ENCODE peak calls at places on chromosomes 4 and X, in eight cellular contexts. A is choroid plexus epithelial cell, Y is H1, L is kidney, H is mammary epithelial cell, J is SK-N-SH, Z is Panc1, U is BJ. C is an unnamed sample.
A peak's percentile ranks its signal among the peaks of the same experiment; 100 is the strongest.

GRCh38 chr4:55609393-55609821 is 17.4 kb upstream of the PDCL2 start:
- DNase-seq in A (peak; percentile 3), Y (no peak), L (no peak), H (peak; percentile 97), J (no peak), Z (no peak), U (no peak), C (no peak)

GRCh38 chr4:128654465-128654864 is 155.0 kb upstream of the JADE1 start:
- DNase-seq in A (no peak), Y (no peak), L (no peak), H (no peak), J (no peak), Z (no peak), U (no peak), C (no peak)

GRCh38 chrX:138946941-138947340 is 235.4 kb upstream of the FGF13 start:
- DNase-seq in A (no peak), Y (no peak), L (no peak), H (no peak), J (no peak), Z (no peak), U (no peak), C (no peak)

GRCh38 chr4:89586864-89587263 is 250.1 kb downstream of the SNCA start:
- DNase-seq in A (peak; percentile 49), Y (no peak), L (no peak), H (no peak), J (no peak), Z (no peak), U (no peak), C (no peak)

GRCh38 chr4:151013944-151014343 is 1.1 kb downstream of the LRBA start:
- DNase-seq in A (no peak), Y (no peak), L (no peak), H (no peak), J (no peak), Z (no peak), U (no peak), C (no peak)

GRCh38 chr4:145870155-145871020 is 68.2 kb downstream of the ZNF827 start:
- DNase-seq in A (no peak), Y (no peak), L (no peak), H (peak; percentile 18), J (no peak), Z (no peak), U (no peak), C (no peak)

GRCh38 chrX:11757397-11757728 is 674 bp upstream of the MSL3 start:
- DNase-seq in A (no peak), Y (no peak), L (no peak), H (no peak), J (no peak), Z (no peak), U (no peak), C (no peak)

GRCh38 chr4:102022343-102022742 is 231.8 kb downstream of the BANK1 start:
- DNase-seq in A (no peak), Y (no peak), L (no peak), H (no peak), J (no peak), Z (no peak), U (no peak), C (no peak)

GRCh38 chr4:1309261-1310010 is 19.7 kb downstream of the MAEA start:
- DNase-seq in A (peak; percentile 98), Y (peak; percentile 88), L (peak; percentile 98), H (peak; percentile 88), J (peak; percentile 99), Z (no peak), U (peak; percentile 85), C (no peak)

GRCh38 chr4:46886711-46887110 is 22.3 kb downstream of the COX7B2 start:
- DNase-seq in A (peak; percentile 70), Y (no peak), L (no peak), H (no peak), J (no peak), Z (no peak), U (no peak), C (no peak)

GRCh38 chr4:138845051-138845450 is 170.5 kb upstream of the NOCT start:
- DNase-seq in A (no peak), Y (no peak), L (no peak), H (no peak), J (no peak), Z (no peak), U (no peak), C (no peak)

GRCh38 chr4:80196259-80197131 is 808 bp upstream of the PRDM8 start:
- DNase-seq in A (no peak), Y (no peak), L (no peak), H (no peak), J (no peak), Z (no peak), U (no peak), C (no peak)

GRCh38 chr4:176565044-176565443 is 227.7 kb downstream of the VEGFC start:
- DNase-seq in A (no peak), Y (no peak), L (no peak), H (no peak), J (no peak), Z (no peak), U (no peak), C (no peak)

GRCh38 chr4:176575141-176575731 is 217.5 kb downstream of the VEGFC start:
- DNase-seq in A (peak; percentile 45), Y (no peak), L (no peak), H (no peak), J (no peak), Z (no peak), U (no peak), C (no peak)

GRCh38 chr4:176563591-176563990 is 229.1 kb downstream of the VEGFC start:
- DNase-seq in A (peak; percentile 81), Y (no peak), L (no peak), H (no peak), J (no peak), Z (no peak), U (no peak), C (no peak)

GRCh38 chr4:176566769-176567168 is 226.0 kb downstream of the VEGFC start:
- DNase-seq in A (no peak), Y (no peak), L (no peak), H (no peak), J (no peak), Z (no peak), U (no peak), C (no peak)

DNA sequence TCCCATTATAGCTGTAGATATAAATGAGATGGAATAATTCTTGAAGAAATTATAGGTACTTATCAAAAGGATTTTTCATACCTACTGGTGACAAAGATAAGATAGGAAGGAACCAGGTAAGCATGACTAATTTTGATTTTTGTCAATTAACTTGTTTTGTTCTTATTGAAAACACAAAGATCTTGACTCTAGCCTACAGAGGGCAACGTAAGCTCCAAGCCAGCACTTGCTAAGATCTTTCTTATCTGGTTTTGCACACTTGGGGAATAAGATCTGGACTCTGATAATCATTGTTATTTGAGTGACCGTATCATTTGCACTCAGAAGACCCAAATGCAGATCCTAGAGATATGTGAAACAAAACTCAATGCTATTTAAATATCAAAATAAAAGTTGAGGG is 223.4 kb downstream of the VEGFC start:
- DNase-seq in A (peak; percentile 44), Y (no peak), L (no peak), H (no peak), J (no peak), Z (no peak), U (no peak), C (no peak)
- TF ChIP-seq CTCF in A (peak; percentile 56), Y (no peak), L (no peak), H (no peak), J (peak; percentile 16), Z (peak; percentile 19), U (peak; percentile 1), C (no peak)

DNA sequence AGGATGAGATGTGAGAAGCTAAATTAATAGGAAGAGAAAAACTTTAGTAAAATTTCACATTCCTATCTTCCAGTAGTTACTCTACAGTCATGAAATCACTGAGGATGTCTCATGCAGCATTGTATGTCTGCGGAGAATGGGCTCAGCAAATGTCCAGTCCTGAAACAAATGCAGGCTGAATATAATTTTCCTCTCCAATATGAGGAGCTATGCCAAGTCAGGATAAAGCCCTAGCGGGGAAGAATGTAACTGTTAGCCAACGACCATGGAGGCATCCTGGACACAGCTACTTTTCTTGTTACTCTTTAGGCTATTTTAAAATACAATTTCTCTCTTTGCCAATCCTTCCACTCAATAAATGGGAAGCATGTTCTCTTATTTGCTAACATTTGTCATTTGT is 127.7 kb downstream of the PRKX start:
- DNase-seq in A (peak; percentile 14), Y (no peak), L (no peak), H (no peak), J (no peak), Z (no peak), U (no peak), C (no peak)
- H3K4me3 ChIP-seq in A (no peak overlapping the region), Y (no peak overlapping the region), L (no peak overlapping the region), H (no peak overlapping the region), J (no peak overlapping the region), Z (no peak overlapping the region), U (no peak overlapping the region), C (no peak overlapping the region)

GRCh38 chrX:124226129-124226528 is 106.3 kb upstream of the TEX13D start:
- DNase-seq in A (no peak), Y (no peak), L (no peak), H (peak; percentile 63), J (no peak), Z (no peak), U (no peak), C (no peak)

GRCh38 chrX:124229374-124229773 is 103.1 kb upstream of the TEX13D start:
- DNase-seq in A (no peak), Y (no peak), L (no peak), H (no peak), J (no peak), Z (no peak), U (no peak), C (no peak)

GRCh38 chrX:124217289-124218251 is 114.9 kb upstream of the TEX13D start:
- DNase-seq in A (no peak), Y (no peak), L (no peak), H (peak; percentile 83), J (no peak), Z (no peak), U (no peak), C (no peak)

DNA sequence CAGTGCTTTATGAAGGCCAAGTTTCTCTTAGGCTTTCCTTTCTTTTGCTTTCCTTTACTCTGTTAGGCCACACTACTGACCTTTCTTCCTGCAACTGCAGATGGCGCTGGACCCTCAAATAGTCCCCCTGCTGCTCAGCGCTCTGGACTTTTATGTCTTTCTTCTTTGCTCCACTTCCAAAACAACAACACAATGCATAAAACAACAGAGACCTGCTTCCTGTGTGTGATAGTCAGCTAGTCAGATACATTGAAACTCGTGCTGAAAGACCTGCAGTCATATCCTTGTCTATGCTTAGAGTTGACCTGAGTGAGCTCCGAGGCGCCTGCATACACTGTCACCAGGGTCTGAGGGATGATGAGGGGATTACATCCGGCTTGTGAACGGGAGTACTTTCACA is 108.9 kb upstream of the TEX13D start:
- DNase-seq in A (no peak), Y (no peak), L (no peak), H (no peak), J (no peak), Z (no peak), U (no peak), C (no peak)
- TF ChIP-seq CTCF in A (no peak), Y (peak; percentile 40), L (no peak), H (no peak), J (peak; percentile 33), Z (peak; percentile 23), U (no peak), C (no peak)

DNA sequence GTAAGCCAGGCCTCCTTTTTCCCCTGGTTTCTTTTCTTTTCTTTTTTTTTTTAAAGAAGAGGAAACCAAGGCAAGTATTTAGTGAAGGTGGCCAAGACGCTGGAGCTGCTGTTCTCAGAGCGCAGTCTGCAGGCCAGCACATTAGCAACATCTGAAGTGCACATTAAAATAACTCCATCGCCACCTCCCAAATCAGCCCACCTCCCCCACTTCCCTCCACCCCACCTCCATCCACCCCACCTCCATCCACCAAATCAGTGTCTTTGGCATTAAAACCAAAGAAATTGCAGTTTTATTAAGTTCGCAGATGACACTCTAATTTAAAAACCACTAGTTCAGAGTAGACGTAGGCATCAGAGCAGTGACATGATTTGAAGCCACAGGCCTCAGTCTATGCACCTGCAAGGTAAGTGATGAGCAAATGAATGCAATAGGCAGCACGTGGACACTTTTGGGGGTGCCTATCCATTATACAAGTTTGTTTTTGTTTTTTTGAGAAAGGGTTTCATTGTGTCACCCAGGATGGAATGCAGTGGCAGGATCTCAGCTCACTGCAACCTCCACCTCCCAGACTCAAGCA is 88.1 kb upstream of the TRIM2 start:
- DNase-seq in A (no peak), Y (no peak), L (no peak), H (no peak), J (no peak), Z (no peak), U (no peak), C (no peak)
- H3K4me3 ChIP-seq in A (no peak overlapping the region), Y (no peak overlapping the region), L (peak overlapping the region; percentile 29), H (peak overlapping the region; percentile 36), J (peak overlapping the region; percentile 9), Z (peak overlapping the region; percentile 16), U (peak overlapping the region; percentile 21), C (peak overlapping the region; percentile 12)